ENCODE peak calls at places on chromosomes 1 and 21, in ten cellular contexts. C is germinal center; R is left ventricle myocardium inferior; L is GM13976; I is thoracic aorta; U is stimulated activated CD4-positive, alpha-beta T cell treated with anti-CD3 and anti-CD28 coated beads, TNF-alpha, amount 100 ng/mL, for 24 hours; V is stomach; N is fibroblast of pulmonary artery; F is H4; O is PC-3. Q is an unnamed sample.

GRCh38 chr21:30257773-30258172 is 25.0 kb downstream of the KRTAP24-1 start:
- DNase-seq in I (no peak), R (no peak), N (peak; percentile 78), C (no peak), U (no peak), V (no peak), O (peak; percentile 79), F (peak; percentile 29), L (no peak), Q (no peak)

GRCh38 chr1:10962483-10962882 is 50.0 kb upstream of the TARDBP start:
- DNase-seq in O (peak; percentile 18), L (no peak), I (no peak), V (peak; percentile 47), U (no peak), N (no peak), R (peak; percentile 33), F (peak; percentile 49), C (no peak), Q (no peak)

GRCh38 chr1:177854951-177855350 is 114.9 kb downstream of the SEC16B start:
- DNase-seq in F (no peak), U (no peak), C (no peak), O (no peak), R (no peak), N (no peak), I (no peak), L (no peak), V (no peak), Q (no peak)

GRCh38 chr1:24878775-24879742 is 51.0 kb downstream of the RUNX3 start:
- DNase-seq in N (peak; percentile 45), I (no peak), O (peak; percentile 49), C (no peak), L (no peak), F (no peak), R (no peak), V (peak; percentile 19), U (no peak), Q (no peak)

GRCh38 chr1:114729782-114730181 is 13.2 kb upstream of the NRAS start:
- DNase-seq in L (no peak), I (no peak), R (no peak), N (no peak), V (no peak), O (no peak), F (no peak), U (no peak), C (no peak), Q (no peak)

GRCh38 chr1:215082532-215083407 is at the start of gene KCNK2:
- DNase-seq in C (no peak), L (peak; percentile 33), F (no peak), R (no peak), V (no peak), N (peak; percentile 6), O (peak; percentile 28), I (no peak), U (no peak), Q (no peak)

GRCh38 chr1:41239988-41240610 is 2.0 kb downstream of the SCMH1 start:
- DNase-seq in V (no peak), F (peak; percentile 54), R (no peak), I (no peak), U (no peak), N (peak; percentile 74), L (no peak), O (peak; percentile 70), C (no peak), Q (peak; percentile 49)

GRCh38 chr1:44012411-44012810 is 18.9 kb downstream of the SLC6A9 start:
- DNase-seq in O (peak; percentile 58), N (no peak), L (no peak), I (no peak), C (no peak), U (no peak), F (no peak), V (no peak), R (no peak), Q (no peak)

GRCh38 chr21:39094847-39095525 is 88.3 kb downstream of the PSMG1 start:
- DNase-seq in N (peak; percentile 97), O (peak; percentile 46), F (peak; percentile 99), L (no peak), I (no peak), U (no peak), V (no peak), C (no peak), R (no peak), Q (no peak)

GRCh38 chr1:110152133-110152785 is 2.0 kb downstream of the SLC6A17 start:
- DNase-seq in F (peak; percentile 49), V (no peak), O (peak; percentile 59), I (no peak), C (no peak), N (no peak), L (no peak), U (no peak), R (no peak), Q (no peak)

GRCh38 chr1:113758631-113759340 is 500 bp downstream of the PHTF1 start:
- DNase-seq in R (peak; percentile 70), F (peak; percentile 14), C (peak; percentile 63), L (peak; percentile 85), O (peak; percentile 43), V (peak; percentile 65), N (peak; percentile 47), U (peak; percentile 54), I (peak; percentile 12), Q (peak; percentile 42)

GRCh38 chr1:94621802-94622201 is 80.2 kb upstream of the F3 start:
- DNase-seq in R (no peak), F (no peak), I (no peak), U (no peak), N (peak; percentile 13), V (no peak), C (no peak), L (no peak), O (no peak), Q (no peak)

GRCh38 chr1:109392788-109393580 is 4.7 kb downstream of the SORT1 start:
- DNase-seq in L (no peak), F (peak; percentile 41), O (peak; percentile 60), R (peak; percentile 74), N (peak; percentile 65), V (peak; percentile 65), I (no peak), C (no peak), U (no peak), Q (no peak)

GRCh38 chr1:201346987-201347386 is 30.5 kb downstream of the TNNT2 start:
- DNase-seq in F (no peak), L (no peak), O (no peak), V (no peak), N (no peak), C (no peak), I (no peak), R (no peak), U (no peak), Q (no peak)

GRCh38 chr1:4584471-4584870 is 69.9 kb upstream of the AJAP1 start:
- DNase-seq in I (no peak), V (no peak), N (no peak), C (no peak), R (no peak), U (no peak), F (no peak), O (no peak), L (no peak), Q (no peak)

GRCh38 chr1:209647212-209647611 is 5.0 kb downstream of the LAMB3 start:
- DNase-seq in C (no peak), R (no peak), I (no peak), V (no peak), L (no peak), F (no peak), N (no peak), O (no peak), U (no peak), Q (no peak)

GRCh38 chr1:46525253-46525983 is 26.0 kb downstream of the KNCN start:
- DNase-seq in I (no peak), O (no peak), V (no peak), L (no peak), N (no peak), C (no peak), R (no peak), F (no peak), U (no peak), Q (no peak)

GRCh38 chr1:183806086-183806485 is 1.2 kb downstream of the RGL1 start:
- DNase-seq in F (no peak), V (no peak), I (no peak), U (no peak), O (no peak), N (peak; percentile 47), L (no peak), C (no peak), R (no peak), Q (peak; percentile 30)

GRCh38 chr1:19646366-19646765 is 2.3 kb downstream of the NBL1 start:
- DNase-seq in I (no peak), C (no peak), V (peak; percentile 68), F (no peak), N (no peak), O (peak; percentile 17), R (no peak), L (no peak), U (no peak), Q (no peak)

GRCh38 chr1:30748098-30748698 is 9.4 kb downstream of the LAPTM5 start:
- DNase-seq in U (no peak), I (no peak), L (no peak), O (no peak), N (peak; percentile 15), V (no peak), F (no peak), R (no peak), C (no peak), Q (peak; percentile 82)

GRCh38 chr1:207959141-207959825 is 48.4 kb upstream of the CD34 start:
- DNase-seq in I (peak; percentile 58), F (no peak), U (no peak), N (peak; percentile 60), R (peak; percentile 90), L (peak; percentile 51), O (no peak), C (peak; percentile 30), V (peak; percentile 68), Q (no peak)

GRCh38 chr1:225911207-225912130 is 12.6 kb downstream of the PYCR2 start:
- DNase-seq in F (no peak), C (peak; percentile 74), O (no peak), U (peak; percentile 68), N (peak; percentile 57), V (peak; percentile 78), I (no peak), R (peak; percentile 69), L (peak; percentile 87), Q (peak; percentile 69)

GRCh38 chr1:7406641-7407546 is 364.2 kb upstream of the VAMP3 start:
- DNase-seq in C (no peak), V (peak; percentile 22), L (peak; percentile 38), O (no peak), R (no peak), I (no peak), U (no peak), N (no peak), F (no peak), Q (peak; percentile 37)

GRCh38 chr1:246532519-246532918 is 25.4 kb upstream of the SMYD3 start:
- DNase-seq in C (no peak), N (no peak), U (no peak), V (no peak), F (no peak), I (no peak), O (peak; percentile 37), R (no peak), L (no peak), Q (no peak)

GRCh38 chr1:218674280-218674773 is 329.2 kb downstream of the TGFB2 start:
- DNase-seq in I (no peak), R (peak; percentile 14), F (peak; percentile 68), V (no peak), N (peak; percentile 90), O (peak; percentile 58), L (no peak), C (no peak), U (no peak), Q (peak; percentile 6)

GRCh38 chr21:41927727-41928409 is 25.9 kb downstream of the C2CD2 start:
- DNase-seq in F (no peak), O (no peak), U (no peak), I (no peak), C (peak; percentile 35), L (peak; percentile 51), R (no peak), V (no peak), N (no peak), Q (peak; percentile 87)

GRCh38 chr1:228070851-228071250 is 11.7 kb upstream of the ARF1 start:
- DNase-seq in I (no peak), L (no peak), N (no peak), F (no peak), O (no peak), U (no peak), V (no peak), R (no peak), C (no peak), Q (no peak)

GRCh38 chr1:221696045-221696444 is 45.8 kb downstream of the DUSP10 start:
- DNase-seq in R (no peak), C (no peak), V (no peak), I (no peak), N (no peak), U (no peak), F (no peak), L (no peak), O (peak; percentile 17), Q (no peak)